ENCODE peak calls at places on chromosomes 7 and 10, in six cellular contexts. R is BJ, U is A549, B is IMR-90, T is spleen, I is heart left ventricle. A is an unnamed sample.

GRCh38 chr7:151157645-151158329 is 9.7 kb downstream of the GBX1 start:
- DNase-seq in R (no peak), U (peak), B (peak), T (no peak), I (no peak), A (peak)

GRCh38 chr10:62779487-62780248 is 24.9 kb upstream of the ADO start:
- DNase-seq in R (no peak), U (no peak), B (peak), T (peak), I (no peak), A (peak)

GRCh38 chr10:8511026-8511425 is 456.5 kb downstream of the GATA3 start:
- DNase-seq in R (no peak), U (no peak), B (no peak), T (no peak), I (no peak), A (no peak)

GRCh38 chr7:84218681-84219080 is 24.1 kb upstream of the SEMA3A start:
- DNase-seq in R (no peak), U (peak), B (peak), T (no peak), I (no peak), A (peak)

GRCh38 chr7:100419660-100420226 is 8.8 kb downstream of the ZCWPW1 start:
- DNase-seq in R (no peak), U (no peak), B (no peak), T (no peak), I (no peak), A (peak)

GRCh38 chr7:45120-46090 is 147.0 kb upstream of the FAM20C start:
- DNase-seq in R (no peak), U (no peak), B (no peak), T (peak), I (peak), A (no peak)

GRCh38 chr7:44990520-44991023 is 9.4 kb upstream of the CCM2 start:
- DNase-seq in R (no peak), U (no peak), B (peak), T (peak), I (no peak), A (peak)

GRCh38 chr10:110285501-110285900 is 19.2 kb downstream of the SMNDC1 start:
- DNase-seq in R (no peak), U (no peak), B (no peak), T (no peak), I (no peak), A (no peak)

GRCh38 chr10:89371987-89372386 is 5.9 kb upstream of the IFIT1B start:
- DNase-seq in R (no peak), U (no peak), B (no peak), T (no peak), I (no peak), A (no peak)

GRCh38 chr10:75111906-75112703 is 649 bp downstream of the SAMD8 start:
- DNase-seq in R (no peak), U (peak), B (peak), T (peak), I (peak), A (peak)

GRCh38 chr10:95290446-95290800 is 380 bp downstream of the PDLIM1 start:
- DNase-seq in R (no peak), U (no peak), B (no peak), T (peak), I (no peak), A (no peak)

GRCh38 chr10:110781139-110781538 is 90.6 kb upstream of the PDCD4 start:
- DNase-seq in R (no peak), U (no peak), B (no peak), T (no peak), I (no peak), A (no peak)

GRCh38 chr7:149031353-149031910 is 3.1 kb upstream of the PDIA4 start:
- DNase-seq in R (no peak), U (no peak), B (no peak), T (no peak), I (no peak), A (no peak)

GRCh38 chr7:149023662-149024061 is 4.6 kb downstream of the PDIA4 start:
- DNase-seq in R (no peak), U (no peak), B (no peak), T (no peak), I (no peak), A (no peak)

GRCh38 chr7:149027055-149027454 is 1.2 kb downstream of the PDIA4 start:
- DNase-seq in R (no peak), U (no peak), B (no peak), T (no peak), I (no peak), A (no peak)

GRCh38 chr7:149027560-149028345 is 552 bp downstream of the PDIA4 start:
- DNase-seq in R (no peak), U (no peak), B (peak), T (no peak), I (no peak), A (peak)

DNA sequence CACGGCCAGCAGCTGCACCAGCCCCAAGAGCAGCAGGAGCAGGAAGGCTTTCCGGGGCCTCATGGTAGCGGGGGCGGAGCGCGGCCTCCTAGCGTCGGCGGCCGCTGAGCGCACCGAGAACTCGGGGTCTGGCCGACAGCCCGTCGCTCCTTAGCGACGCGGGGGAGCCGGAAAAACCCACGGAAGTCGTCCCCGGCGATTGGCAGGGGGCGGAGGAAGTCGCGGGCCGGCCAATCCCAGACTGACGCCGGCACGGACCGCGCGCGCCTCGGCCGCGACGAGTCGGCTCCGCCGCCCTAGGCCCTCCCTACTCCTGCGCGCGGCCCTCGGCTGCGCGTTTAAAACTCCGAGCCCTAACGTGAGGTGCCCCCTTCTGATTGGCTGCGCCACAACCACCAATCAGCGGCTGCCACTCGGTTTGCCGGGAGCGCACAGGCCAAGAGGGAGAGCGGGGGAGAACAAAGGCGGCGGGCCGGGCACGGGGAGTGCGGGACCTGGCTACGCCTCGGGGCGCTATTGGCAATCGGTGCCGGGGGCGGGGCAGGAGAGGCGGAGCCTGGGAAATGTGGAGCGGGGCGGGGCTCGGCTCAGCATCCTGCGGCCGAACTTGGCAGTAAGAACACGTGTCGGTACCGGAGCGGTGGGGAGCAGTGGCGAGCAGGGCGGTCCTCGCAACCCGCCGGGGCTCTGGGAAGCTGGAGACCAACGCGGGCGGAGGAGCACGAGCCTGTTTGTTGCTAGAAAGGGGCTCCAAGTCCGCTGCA is at the start of gene PDIA4:
- DNase-seq in R (peak), U (peak), B (peak), T (peak), I (peak), A (peak)
- TF ChIP-seq CTCF in R (peak), U (no peak), B (peak), T (peak), I (peak), A (peak)

DNA sequence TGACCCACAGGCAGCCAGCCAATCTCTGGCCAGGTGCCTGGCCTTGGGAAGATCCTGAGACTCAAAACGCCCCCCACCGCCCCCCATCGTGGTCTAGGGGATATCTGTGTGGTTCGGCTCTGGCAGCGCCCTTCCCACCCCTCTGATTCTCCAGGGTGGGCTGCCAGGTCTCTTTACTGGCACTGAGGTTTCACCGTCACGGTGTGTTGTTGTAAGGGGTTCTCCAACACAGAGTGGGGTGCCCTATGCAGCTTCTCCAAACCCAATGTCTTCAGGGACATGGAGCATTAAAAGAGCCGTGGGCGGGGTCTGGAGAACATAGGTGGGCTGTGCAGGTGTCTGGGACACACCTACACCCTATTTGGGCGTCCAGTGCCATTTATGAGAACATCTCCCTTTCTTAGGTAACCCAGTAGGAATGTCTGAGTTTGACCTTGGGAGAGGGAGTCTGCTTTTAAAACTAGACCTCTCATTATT is 1.5 kb downstream of the MAFK start:
- DNase-seq in R (no peak), U (peak), B (no peak), T (no peak), I (no peak), A (peak)
- H3K4me3 ChIP-seq in R (peak), U (peak), B (peak), T (peak), I (peak), A (peak)

DNA sequence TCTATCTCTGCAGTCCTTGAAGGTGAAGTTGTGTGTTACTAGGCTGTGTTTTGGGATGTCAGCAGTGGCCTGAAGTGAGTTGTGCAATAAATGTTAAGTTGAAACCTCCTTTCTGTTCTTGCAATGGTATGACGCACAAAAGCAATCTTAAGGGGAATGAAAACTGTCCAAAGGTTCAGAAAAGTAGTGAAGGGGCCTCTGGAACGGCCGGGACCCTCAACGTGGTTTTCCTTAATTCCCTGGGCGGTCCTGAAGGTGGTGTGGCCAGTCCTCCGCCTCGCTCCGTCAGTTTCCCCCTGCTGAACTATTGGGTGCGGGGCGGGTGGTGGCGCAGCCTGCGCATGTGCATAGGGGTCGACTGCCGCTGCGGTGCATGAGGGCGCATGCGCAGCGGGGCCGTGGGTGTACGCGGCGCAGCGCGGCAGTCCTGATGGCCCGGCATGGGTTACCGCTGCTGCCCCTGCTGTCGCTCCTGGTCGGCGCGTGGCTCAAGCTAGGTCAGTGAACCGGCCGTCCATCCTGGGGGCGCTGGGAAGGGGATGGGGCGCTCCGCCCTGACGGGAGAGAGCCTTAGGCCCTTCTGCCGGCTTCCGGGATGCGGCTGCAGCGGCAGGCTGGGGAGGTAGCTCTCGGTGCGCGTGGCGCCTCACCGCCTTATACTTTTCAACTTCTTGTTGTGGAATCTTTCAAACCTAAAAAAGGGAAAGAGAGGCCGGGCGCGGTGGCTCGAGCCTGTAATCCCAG is at the start of gene SUMF2:
- DNase-seq in R (no peak), U (peak), B (peak), T (peak), I (peak), A (peak)
- TF ChIP-seq CTCF in R (peak), U (no peak), B (peak), T (peak), I (peak), A (no peak)

GRCh38 chr7:114418117-114418516 is 3.5 kb downstream of the FOXP2 start:
- DNase-seq in R (no peak), U (no peak), B (no peak), T (no peak), I (no peak), A (no peak)
- H3K4me3 ChIP-seq in R (no peak), U (no peak), B (no peak), T (no peak), I (peak), A (no peak)

GRCh38 chr7:74193054-74193453 is 16.8 kb upstream of the LAT2 start:
- DNase-seq in R (no peak), U (no peak), B (no peak), T (no peak), I (no peak), A (no peak)
- TF ChIP-seq CTCF in R (no peak), U (no peak), B (no peak), T (no peak), I (no peak), A (no peak)

GRCh38 chr10:86423739-86424138 is 57.1 kb upstream of the GRID1 start:
- DNase-seq in R (no peak), U (no peak), B (no peak), T (no peak), I (no peak), A (no peak)
- H3K4me3 ChIP-seq in R (no peak), U (no peak), B (no peak), T (no peak), I (no peak), A (no peak)